ENCODE peak calls at places on chromosomes 4 and X, in eight cellular contexts. R is RPMI7951; G is brain microvascular endothelial cell; A is activated T-helper 1 cell treated with anti-CD3 and anti-CD28 coated beads, Interleukin-12 subunit alpha, Interleukin-12 subunit beta, Interleukin-2, Interleukin-4 antibody, amounts not matched to agents 30 ng/mL and 10 ng/mL and 1 ng/mL, durations not matched to agents 14 hours and 24 hours and 36 hours; E is caudate nucleus; V is GDM1; L is stromal cell of bone marrow; S is astrocyte of the spinal cord. W is an unnamed sample.
A peak's percentile ranks its signal among the peaks of the same experiment; 100 is the strongest.

GRCh38 chr4:39812500-39812899 is 114.6 kb downstream of the UBE2K start:
- DNase-seq in R (peak; percentile 15), G (no peak), A (no peak), E (no peak), V (no peak), L (no peak), S (no peak), W (no peak)

GRCh38 chr4:8366601-8367000 is 73.9 kb downstream of the ACOX3 start:
- DNase-seq in R (no peak), G (no peak), A (no peak), E (no peak), V (no peak), L (no peak), S (no peak), W (no peak)

GRCh38 chr4:26326791-26327190 is 6.0 kb downstream of the RBPJ start:
- DNase-seq in R (peak; percentile 93), G (peak; percentile 95), A (no peak), E (no peak), V (no peak), L (peak; percentile 78), S (peak; percentile 96), W (peak; percentile 95)

GRCh38 chrX:120874678-120875557 is 748 bp downstream of the CT47B1 start:
- DNase-seq in R (no peak), G (no peak), A (no peak), E (no peak), V (no peak), L (no peak), S (no peak), W (no peak)

GRCh38 chr4:167100120-167100519 is 134.2 kb downstream of the SPOCK3 start:
- DNase-seq in R (no peak), G (peak; percentile 3), A (no peak), E (no peak), V (no peak), L (peak; percentile 2), S (peak; percentile 67), W (no peak)

GRCh38 chrX:45697591-45697990 is 496.9 kb upstream of the DIPK2B start:
- DNase-seq in R (peak; percentile 88), G (peak; percentile 66), A (no peak), E (no peak), V (peak; percentile 35), L (peak; percentile 77), S (peak; percentile 63), W (peak; percentile 90)

GRCh38 chr4:137359691-137360315 is 172.5 kb downstream of the PCDH18 start:
- DNase-seq in R (peak; percentile 30), G (no peak), A (no peak), E (no peak), V (no peak), L (peak; percentile 65), S (peak; percentile 14), W (peak; percentile 35)

GRCh38 chrX:39955621-39956020 is 142.1 kb downstream of the BCOR start:
- DNase-seq in R (no peak), G (no peak), A (no peak), E (no peak), V (no peak), L (no peak), S (no peak), W (no peak)

GRCh38 chr4:182297659-182298058 is 54.5 kb downstream of the TENM3 start:
- DNase-seq in R (peak; percentile 77), G (peak; percentile 61), A (no peak), E (no peak), V (no peak), L (no peak), S (peak; percentile 58), W (peak; percentile 80)

W was measured in IMR-90.